ENCODE peak calls at places on chromosomes 3 and 15, in seven cellular contexts. B is adrenal gland, W is transverse colon, X is stomach, U is K562, M is Peyer's patch, Y is tibial nerve. Q is an unnamed sample.
A peak's percentile ranks its signal among the peaks of the same experiment; 100 is the strongest.

GRCh38 chr3:43372007-43372754 is 85.8 kb downstream of the SNRK start:
- DNase-seq in B (no peak), W (no peak), X (no peak), U (no peak), M (no peak), Y (no peak), Q (no peak)

GRCh38 chr3:52280046-52280445 is 1.6 kb upstream of the WDR82 start:
- DNase-seq in B (no peak), W (no peak), X (no peak), U (no peak), M (no peak), Y (no peak), Q (no peak)

GRCh38 chr3:159593927-159594605 is 394.6 kb upstream of the IL12A start:
- DNase-seq in B (no peak), W (no peak), X (no peak), U (no peak), M (no peak), Y (no peak), Q (no peak)

GRCh38 chr15:65981837-65982696 is 112.8 kb downstream of the RAB11A start:
- DNase-seq in B (no peak), W (peak; percentile 65), X (peak; percentile 64), U (peak; percentile 80), M (peak; percentile 63), Y (no peak), Q (peak; percentile 81)

GRCh38 chr3:169772530-169772950 is 656 bp upstream of the MYNN start:
- DNase-seq in B (no peak), W (peak; percentile 78), X (peak; percentile 76), U (peak; percentile 30), M (no peak), Y (peak; percentile 63), Q (no peak)

GRCh38 chr3:106629215-106629832 is 747.9 kb upstream of the CCDC54 start:
- DNase-seq in B (no peak), W (no peak), X (no peak), U (no peak), M (no peak), Y (no peak), Q (no peak)

GRCh38 chr3:65639444-65639843 is 399.3 kb downstream of the MAGI1 start:
- DNase-seq in B (no peak), W (no peak), X (no peak), U (no peak), M (no peak), Y (no peak), Q (no peak)

GRCh38 chr3:127444761-127445160 is 145.8 kb downstream of the TPRA1 start:
- DNase-seq in B (no peak), W (no peak), X (peak; percentile 14), U (no peak), M (peak; percentile 10), Y (no peak), Q (no peak)

GRCh38 chr15:30794388-30794787 is 109.3 kb upstream of the FAN1 start:
- DNase-seq in B (no peak), W (no peak), X (no peak), U (no peak), M (no peak), Y (no peak), Q (no peak)

GRCh38 chr3:148975277-148975676 is 16.1 kb upstream of the GYG1 start:
- DNase-seq in B (no peak), W (no peak), X (no peak), U (no peak), M (no peak), Y (peak; percentile 28), Q (no peak)

GRCh38 chr3:58585005-58585786 is 8.0 kb upstream of the FAM107A start:
- DNase-seq in B (peak; percentile 76), W (peak; percentile 81), X (peak; percentile 79), U (peak; percentile 68), M (peak; percentile 80), Y (peak; percentile 82), Q (peak; percentile 77)

GRCh38 chr15:60272623-60273022 is 125.2 kb downstream of the ANXA2 start:
- DNase-seq in B (no peak), W (no peak), X (no peak), U (no peak), M (no peak), Y (no peak), Q (no peak)

GRCh38 chr3:65914740-65915366 is 123.9 kb downstream of the MAGI1 start:
- DNase-seq in B (no peak), W (no peak), X (no peak), U (no peak), M (no peak), Y (no peak), Q (no peak)

GRCh38 chr3:133463441-133463860 is 63.6 kb downstream of the BFSP2 start:
- DNase-seq in B (no peak), W (no peak), X (no peak), U (no peak), M (no peak), Y (no peak), Q (no peak)

GRCh38 chr3:126466886-126467610 is 8.6 kb downstream of the ZXDC start:
- DNase-seq in B (peak; percentile 19), W (no peak), X (no peak), U (no peak), M (no peak), Y (no peak), Q (peak; percentile 56)

GRCh38 chr3:183018416-183019192 is 38.3 kb upstream of the DCUN1D1 start:
- DNase-seq in B (no peak), W (no peak), X (no peak), U (peak; percentile 52), M (no peak), Y (no peak), Q (no peak)

GRCh38 chr3:42198709-42199108 is 67.3 kb downstream of the CCK start:
- DNase-seq in B (no peak), W (no peak), X (no peak), U (no peak), M (no peak), Y (no peak), Q (no peak)

GRCh38 chr3:150409125-150409526 is 1.0 kb downstream of the TSC22D2 start:
- DNase-seq in B (peak; percentile 64), W (no peak), X (no peak), U (no peak), M (no peak), Y (peak; percentile 36), Q (no peak)

GRCh38 chr3:82030932-82031331 is 269.5 kb upstream of the GBE1 start:
- DNase-seq in B (no peak), W (no peak), X (no peak), U (no peak), M (no peak), Y (peak; percentile 7), Q (no peak)

GRCh38 chr15:91186892-91187644 is 87.0 kb downstream of the SV2B start:
- DNase-seq in B (peak; percentile 22), W (no peak), X (no peak), U (no peak), M (no peak), Y (no peak), Q (no peak)

GRCh38 chr3:127747751-127748521 is 74.4 kb downstream of the MGLL start:
- DNase-seq in B (no peak), W (peak; percentile 71), X (peak; percentile 77), U (no peak), M (peak; percentile 72), Y (peak; percentile 72), Q (peak; percentile 95)

GRCh38 chr3:151008699-151009098 is 36.2 kb upstream of the CLRN1 start:
- DNase-seq in B (no peak), W (no peak), X (no peak), U (no peak), M (no peak), Y (no peak), Q (no peak)

DNA sequence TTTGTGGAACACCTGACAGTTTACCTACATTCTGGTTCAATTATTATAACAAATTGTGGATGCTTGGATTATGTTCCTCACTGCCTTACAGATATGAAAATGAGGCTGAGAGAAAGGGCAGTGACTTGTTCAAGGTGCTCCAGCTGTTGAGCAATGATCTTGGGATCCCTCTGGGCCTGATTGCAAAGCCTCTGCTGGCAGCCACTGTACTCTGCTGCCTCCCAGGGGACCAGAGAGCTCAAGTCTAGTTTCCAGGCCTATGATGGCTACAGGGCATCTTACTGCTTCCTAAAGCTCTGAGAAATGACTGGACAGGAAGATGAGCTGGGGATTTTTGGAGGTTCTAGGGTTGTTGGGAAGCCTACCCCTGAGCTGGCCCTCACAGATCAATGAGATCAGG is 2.3 kb upstream of the SHC4 start:
- DNase-seq in B (no peak), W (no peak), X (no peak), U (no peak), M (no peak), Y (no peak), Q (no peak)
- H3K4me3 ChIP-seq in B (no peak overlapping the region), W (no peak overlapping the region), X (no peak overlapping the region), U (no peak overlapping the region), M (no peak overlapping the region), Y (no peak overlapping the region), Q (no peak overlapping the region)

DNA sequence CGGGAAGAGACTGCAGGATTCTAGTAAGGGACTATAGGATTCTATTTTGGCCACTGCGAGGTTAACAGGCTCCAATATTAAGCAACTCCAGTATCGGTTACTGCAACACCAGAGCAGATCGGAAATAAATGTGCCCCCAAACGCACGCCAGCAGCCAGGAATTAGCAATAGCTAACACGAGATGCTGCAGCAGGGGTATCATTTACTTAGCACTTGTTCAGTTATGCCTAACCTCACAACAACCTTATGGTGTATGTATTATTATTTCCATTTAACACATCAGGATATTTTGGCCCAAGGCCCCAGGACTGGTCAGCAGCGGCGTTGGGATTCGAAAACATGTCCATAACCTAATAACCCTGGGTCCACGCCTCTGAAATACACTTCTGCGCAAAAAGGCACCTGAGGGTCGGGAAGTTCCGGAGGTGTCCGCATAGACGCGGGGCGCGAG is 795 bp downstream of the PIK3CB start:
- DNase-seq in B (peak; percentile 24), W (no peak), X (no peak), U (no peak), M (peak; percentile 51), Y (peak; percentile 11), Q (no peak)
- TF ChIP-seq CTCF in B (no peak), W (no peak), X (no peak), U (no peak), M (no peak), Y (no peak), Q (no peak)

DNA sequence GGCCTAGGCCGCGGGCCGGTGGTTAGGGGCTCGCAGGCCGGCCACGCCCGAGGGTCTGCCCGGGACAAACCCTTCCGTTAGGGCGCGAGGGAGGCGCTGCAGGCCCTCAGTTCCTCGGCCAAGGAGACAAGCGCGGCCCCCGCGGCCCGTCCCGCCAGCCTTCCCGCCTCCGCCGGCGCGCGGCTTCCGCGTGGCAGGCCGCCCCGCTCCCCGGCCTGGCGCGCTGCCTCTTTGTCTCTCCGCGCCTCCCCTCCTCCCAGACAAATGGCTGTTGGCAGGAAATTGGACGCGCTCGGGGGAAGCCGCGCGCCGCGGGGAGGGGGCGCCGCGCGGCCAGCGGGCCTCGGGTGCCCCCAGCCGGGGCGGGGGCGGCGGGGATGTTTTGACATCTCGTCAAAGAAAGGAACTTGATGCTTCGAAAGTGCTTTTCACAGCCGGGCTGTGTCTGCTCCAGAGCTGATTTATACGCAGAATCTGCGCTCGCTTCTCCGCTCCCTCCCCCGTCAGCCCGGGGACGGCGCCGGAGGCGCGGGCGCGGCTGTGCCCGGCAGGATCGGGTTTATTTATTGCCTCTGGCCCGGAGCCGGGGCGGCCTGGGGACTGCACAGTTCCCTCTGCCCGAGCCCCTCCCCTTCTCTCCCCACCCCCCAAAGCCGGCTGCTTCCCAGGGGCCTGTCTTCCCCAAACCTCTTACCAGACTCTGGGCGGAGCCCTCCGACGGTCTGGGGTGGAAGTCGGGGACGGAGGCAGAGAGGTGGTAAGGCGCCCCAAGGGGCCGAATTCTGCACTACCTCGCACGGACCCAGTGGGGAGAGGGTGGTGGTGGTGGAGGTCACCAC is 20.8 kb downstream of the SHF start:
- DNase-seq in B (peak; percentile 89), W (peak; percentile 89), X (peak; percentile 83), U (peak; percentile 87), M (peak; percentile 89), Y (peak; percentile 70), Q (peak; percentile 96)
- TF ChIP-seq POLR2A in B (peak; percentile 46), W (peak; percentile 67), X (no peak), U (peak; percentile 71), M (peak; percentile 12), Y (peak; percentile 36), Q (no peak)

GRCh38 chr15:40290540-40291087 is 7.8 kb upstream of the ANKRD63 start:
- DNase-seq in B (no peak), W (no peak), X (no peak), U (no peak), M (no peak), Y (no peak), Q (no peak)
- H3K4me3 ChIP-seq in B (no peak overlapping the region), W (no peak overlapping the region), X (peak overlapping the region; percentile 30), U (peak overlapping the region; percentile 21), M (peak overlapping the region; percentile 46), Y (peak overlapping the region; percentile 18), Q (no peak overlapping the region)

Q was measured in lower leg skin.